ENCODE peak calls at places on chromosomes 11 and 22, in seven cellular contexts. B is keratinocyte, T is Panc1, F is left lung, G is psoas muscle, P is fibroblast of lung, L is left ventricle myocardium inferior. V is an unnamed sample. For H3K9me3, the result is how much of the 10 kb centered on the place peaks cover.

GRCh38 chr22:37205046-37205445 is 7.2 kb downstream of the SSTR3 start:
- DNase-seq in P (no peak), F (no peak), L (no peak), T (no peak), B (no peak), G (peak), V (peak)

GRCh38 chr22:27879923-27880322 is 39.1 kb downstream of the PITPNB start:
- DNase-seq in B (no peak), T (no peak), G (no peak), L (no peak), F (no peak), P (peak), V (no peak)

GRCh38 chr11:123235117-123235686 is 40.2 kb upstream of the CLMP start:
- DNase-seq in T (no peak), L (peak), G (peak), P (no peak), B (no peak), F (no peak), V (peak)

GRCh38 chr11:7512525-7513209 is 1.1 kb upstream of the PPFIBP2 start:
- DNase-seq in P (no peak), B (no peak), T (no peak), G (peak), F (peak), L (peak), V (peak)

GRCh38 chr11:14373941-14374646 is 15.1 kb upstream of the RRAS2 start:
- DNase-seq in G (peak), F (no peak), T (no peak), B (no peak), L (no peak), P (peak), V (peak)

GRCh38 chr11:17770048-17770652 is 35.6 kb downstream of the KCNC1 start:
- DNase-seq in G (peak), F (no peak), L (no peak), B (no peak), P (no peak), T (no peak), V (no peak)

GRCh38 chr11:69326622-69327219 is 32.8 kb downstream of the MYEOV start:
- DNase-seq in P (no peak), T (no peak), L (no peak), B (no peak), F (no peak), G (no peak), V (no peak)

GRCh38 chr22:37999640-38000272 is 15.4 kb upstream of the SOX10 start:
- DNase-seq in F (no peak), B (peak), T (no peak), P (peak), G (peak), L (no peak), V (no peak)

GRCh38 chr11:101916422-101916821 is at the start of gene ANGPTL5:
- DNase-seq in B (no peak), T (no peak), P (no peak), G (no peak), F (no peak), L (no peak), V (no peak)

GRCh38 chr11:79290766-79291165 is 150.1 kb downstream of the TENM4 start:
- DNase-seq in L (no peak), T (no peak), P (no peak), G (no peak), B (no peak), F (no peak), V (no peak)

GRCh38 chr11:65891180-65892136 is 985 bp downstream of the CCDC85B start:
- DNase-seq in B (no peak), G (peak), F (no peak), L (peak), P (no peak), T (no peak), V (no peak)

GRCh38 chr11:76462317-76462716 is 17.5 kb downstream of the EMSY start:
- DNase-seq in F (no peak), L (no peak), B (no peak), G (no peak), T (no peak), P (no peak), V (no peak)

GRCh38 chr22:41862160-41862529 is 29.2 kb downstream of the SREBF2 start:
- DNase-seq in G (no peak), B (no peak), L (no peak), F (no peak), T (no peak), P (peak), V (no peak)

GRCh38 chr11:8059571-8060011 is 21.4 kb upstream of the TUB start:
- DNase-seq in B (no peak), G (no peak), F (peak), P (no peak), L (no peak), T (no peak), V (no peak)

GRCh38 chr22:24244144-24244787 is 616 bp downstream of the GGT5 start:
- DNase-seq in T (no peak), L (peak), P (peak), F (no peak), B (no peak), G (peak), V (peak)

GRCh38 chr11:64760759-64761417 is 1.1 kb upstream of the PYGM start:
- DNase-seq in P (no peak), T (no peak), F (peak), B (no peak), G (peak), L (no peak), V (peak)

GRCh38 chr22:19802881-19803735 is 42.5 kb downstream of the TBX1 start:
- DNase-seq in B (no peak), F (peak), P (no peak), T (no peak), G (peak), L (peak), V (peak)

GRCh38 chr11:101955278-101955677 is 39.0 kb upstream of the ANGPTL5 start:
- DNase-seq in T (no peak), G (no peak), P (no peak), B (no peak), L (no peak), F (no peak), V (no peak)

GRCh38 chr22:32204856-32205722 is at the start of gene RFPL2:
- DNase-seq in P (peak), T (peak), G (no peak), L (no peak), F (no peak), B (no peak), V (no peak)

GRCh38 chr22:29663230-29663826 is 56.5 kb upstream of the CABP7 start:
- DNase-seq in B (no peak), G (no peak), T (no peak), L (no peak), F (no peak), P (peak), V (no peak)

GRCh38 chr11:71402878-71403277 is 45.3 kb downstream of the DHCR7 start:
- DNase-seq in F (no peak), T (no peak), P (no peak), L (no peak), G (no peak), B (no peak), V (no peak)

GRCh38 chr22:44312766-44313165 is at the start of gene SHISAL1:
- DNase-seq in P (peak), G (no peak), L (no peak), B (no peak), T (no peak), F (no peak), V (no peak)

GRCh38 chr11:10946072-10946471 is 88.2 kb upstream of the ZBED5 start:
- DNase-seq in L (no peak), G (no peak), B (no peak), T (no peak), F (no peak), P (no peak), V (no peak)

GRCh38 chr22:27438271-27438980 is 363.1 kb downstream of the MN1 start:
- DNase-seq in B (no peak), P (peak), T (no peak), G (peak), F (no peak), L (no peak), V (peak)

GRCh38 chr11:96256604-96257003 is 86.4 kb downstream of the MAML2 start:
- DNase-seq in P (no peak), G (no peak), L (no peak), T (no peak), F (no peak), B (no peak), V (no peak)

GRCh38 chr11:28142724-28143123 is 34.5 kb downstream of the METTL15 start:
- DNase-seq in P (no peak), B (no peak), T (no peak), L (no peak), F (no peak), G (no peak), V (no peak)

GRCh38 chr11:28137832-28138231 is 29.6 kb downstream of the METTL15 start:
- DNase-seq in G (no peak), T (no peak), B (no peak), P (no peak), L (no peak), F (no peak), V (no peak)

GRCh38 chr11:28139848-28140415 is 31.7 kb downstream of the METTL15 start:
- DNase-seq in L (no peak), B (no peak), G (no peak), P (no peak), F (no peak), T (no peak), V (no peak)

GRCh38 chr11:28144808-28145207 is 36.6 kb downstream of the METTL15 start:
- DNase-seq in L (no peak), P (peak), G (no peak), F (no peak), B (no peak), T (no peak), V (no peak)

DNA sequence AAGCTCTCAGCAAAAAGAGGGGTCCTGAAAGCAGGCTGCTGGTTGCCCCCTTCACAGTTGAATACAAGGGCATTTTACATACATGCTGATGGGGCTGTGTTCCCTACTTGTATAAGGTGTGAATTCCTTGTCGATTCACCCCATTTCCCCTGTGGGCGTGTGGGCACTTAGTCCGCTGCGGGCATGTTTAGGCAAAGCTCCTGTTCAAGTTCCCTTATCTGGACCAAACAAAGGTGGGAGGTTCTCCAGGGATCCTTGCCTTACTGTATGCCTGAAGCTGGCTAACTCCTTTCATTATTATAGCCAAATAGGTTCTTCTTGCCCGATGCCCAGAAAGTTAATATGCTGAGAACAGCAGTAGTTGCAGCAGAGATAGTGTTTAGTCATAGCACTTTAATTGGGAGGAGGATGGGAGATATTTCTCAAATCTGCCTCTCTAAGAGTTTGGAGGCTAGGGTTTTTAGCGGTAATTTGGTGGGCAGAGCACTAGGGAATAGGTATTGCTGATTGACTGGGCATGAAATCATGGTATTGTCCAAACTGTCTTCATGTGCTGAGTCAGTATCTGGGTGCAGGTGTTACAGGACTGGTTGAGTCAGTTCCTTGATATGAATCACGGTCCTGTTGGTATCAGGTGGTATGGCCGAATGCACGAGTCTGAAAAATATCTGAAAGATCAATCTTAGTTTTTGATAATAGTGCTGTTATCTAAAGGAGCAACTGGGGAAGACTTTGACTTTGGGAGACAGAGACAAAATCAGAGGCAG is 32.7 kb downstream of the METTL15 start:
- DNase-seq in B (peak), G (no peak), P (no peak), F (no peak), L (no peak), T (no peak), V (no peak)
- H3K9me3 ChIP-seq in B (under half), G (under half), P (under half), F (under half), L (under half), T (under half), V (under half)

DNA sequence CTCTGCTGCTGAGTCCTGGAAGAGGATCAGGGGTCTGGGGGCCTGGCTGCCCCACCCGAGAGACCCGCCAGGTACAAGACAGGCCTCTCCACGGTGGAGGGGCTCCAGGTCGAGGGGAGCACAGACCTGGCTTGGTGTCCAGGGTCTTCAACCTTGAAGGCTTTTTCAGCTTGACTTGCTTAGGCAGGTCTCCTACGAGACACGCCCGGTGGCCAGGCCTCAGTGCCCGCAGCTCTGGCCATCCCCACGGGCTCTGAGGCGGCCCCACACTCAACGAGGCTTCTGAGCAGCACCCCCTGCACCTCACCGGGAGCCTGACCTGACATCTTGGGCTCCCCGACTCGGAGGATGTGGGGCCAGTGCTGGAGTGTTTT is 6.6 kb upstream of the PLXNB2 start:
- DNase-seq in L (no peak), B (no peak), T (no peak), F (no peak), P (no peak), G (no peak), V (no peak)
- H3K4me3 ChIP-seq in L (peak), B (no peak), T (no peak), F (no peak), P (no peak), G (no peak), V (no peak)

GRCh38 chr11:119912214-119912613 is 183.2 kb upstream of the NECTIN1 start:
- DNase-seq in G (no peak), T (no peak), L (no peak), B (no peak), P (no peak), F (no peak), V (no peak)
- H3K27ac ChIP-seq in G (no peak), T (no peak), L (no peak), B (no peak), P (no peak), F (no peak), V (no peak)

DNA sequence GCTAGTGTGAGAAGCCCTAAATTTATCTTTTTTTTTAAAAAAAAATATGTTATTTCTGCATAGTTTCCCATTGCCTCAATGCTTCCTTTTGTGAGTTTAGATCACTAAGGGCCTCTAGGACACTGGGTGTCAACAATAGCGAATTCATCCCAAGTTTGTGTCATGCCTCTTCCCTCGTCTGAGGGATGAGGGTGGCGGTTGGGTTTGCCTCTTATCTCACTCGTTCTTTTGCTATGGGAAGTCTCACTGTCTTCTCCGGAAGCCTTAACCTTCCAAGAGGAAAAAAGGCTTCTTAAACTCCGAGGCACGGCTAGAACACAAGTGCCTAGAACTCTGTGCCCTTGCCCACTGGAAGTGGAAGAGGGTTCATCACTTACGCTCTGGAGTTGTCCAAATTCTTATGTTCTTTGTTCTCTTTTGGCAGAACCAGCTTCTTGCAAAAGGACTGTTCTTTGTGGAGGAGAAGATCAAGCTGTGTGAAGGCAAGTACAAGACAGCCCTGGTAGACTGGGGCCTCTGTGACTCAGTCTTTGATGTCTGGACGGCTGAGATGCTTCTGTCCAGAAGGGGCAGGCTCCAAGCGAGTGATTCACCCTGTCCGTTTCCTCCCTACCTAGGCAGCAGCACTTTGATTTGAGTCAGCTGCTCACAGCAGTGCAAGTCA is 78.5 kb downstream of the TRAF6 start:
- DNase-seq in B (peak), L (peak), T (peak), F (peak), P (peak), G (no peak), V (peak)
- H3K9me3 ChIP-seq in B (under half), L (under half), T (under half), F (under half), P (under half), G (under half), V (under half)

GRCh38 chr22:40499187-40499753 is 128.9 kb downstream of the SGSM3 start:
- DNase-seq in P (peak), L (no peak), G (no peak), T (peak), F (no peak), B (peak), V (no peak)
- H3K4me3 ChIP-seq in P (no peak), L (no peak), G (no peak), T (no peak), F (no peak), B (peak), V (no peak)

GRCh38 chr22:39234867-39235687 is 9.7 kb downstream of the PDGFB start:
- DNase-seq in P (no peak), T (no peak), L (peak), G (peak), F (peak), B (peak), V (no peak)
- H3K27ac ChIP-seq in P (no peak), T (peak), L (peak), G (peak), F (peak), B (no peak), V (no peak)

GRCh38 chr11:2650343-2650867 is 49.4 kb downstream of the KCNQ1OT1 start:
- DNase-seq in F (no peak), L (no peak), G (no peak), T (no peak), P (no peak), B (no peak), V (no peak)
- H3K9me3 ChIP-seq in F (under half), L (half or more), G (half or more), T (under half), P (under half), B (under half), V (under half)

GRCh38 chr11:72702842-72703241 is 28.6 kb upstream of the PDE2A start:
- DNase-seq in T (no peak), P (no peak), B (no peak), F (no peak), L (no peak), G (no peak), V (no peak)
- H3K4me3 ChIP-seq in T (no peak), P (no peak), B (no peak), F (peak), L (peak), G (peak), V (no peak)